ENCODE peak calls at places on chromosomes 1 and 21, in four cellular contexts. U, B, E and Y are unnamed samples.

GRCh38 chr1:47207811-47208373 is 18.1 kb upstream of the PDZK1IP1 start:
- DNase-seq in U (no peak), B (no peak), E (no peak), Y (no peak)

GRCh38 chr21:38134084-38134873 is 122.5 kb upstream of the KCNJ15 start:
- DNase-seq in U (no peak), B (no peak), E (no peak), Y (no peak)

GRCh38 chr1:46613661-46614603 is 2.7 kb downstream of the MOB3C start:
- DNase-seq in U (peak), B (peak), E (no peak), Y (no peak)

GRCh38 chr21:36288651-36289243 is 31.2 kb upstream of the MORC3 start:
- DNase-seq in U (no peak), B (no peak), E (no peak), Y (no peak)

GRCh38 chr21:45366931-45367401 is 38.0 kb upstream of the COL18A1 start:
- DNase-seq in U (no peak), B (no peak), E (peak), Y (peak)

GRCh38 chr1:183477986-183478781 is 5.9 kb downstream of the SMG7 start:
- DNase-seq in U (no peak), B (no peak), E (no peak), Y (no peak)

GRCh38 chr1:203327684-203328457 is 22.6 kb downstream of the BTG2 start:
- DNase-seq in U (no peak), B (no peak), E (peak), Y (peak)

GRCh38 chr1:3403388-3404179 is 50.9 kb upstream of the ARHGEF16 start:
- DNase-seq in U (peak), B (peak), E (no peak), Y (no peak)

GRCh38 chr1:19209439-19209989 is 552 bp downstream of the UBR4 start:
- DNase-seq in U (no peak), B (no peak), E (no peak), Y (peak)

GRCh38 chr1:63782982-63783381 is 9.2 kb downstream of the ROR1 start:
- DNase-seq in U (no peak), B (no peak), E (no peak), Y (no peak)

GRCh38 chr1:61436016-61436415 is 288.9 kb downstream of the TM2D1 start:
- DNase-seq in U (no peak), B (no peak), E (no peak), Y (no peak)

GRCh38 chr21:40215941-40216340 is 348.7 kb downstream of the PCP4 start:
- DNase-seq in U (no peak), B (no peak), E (no peak), Y (no peak)

GRCh38 chr1:172323666-172324065 is 96.8 kb upstream of the C1orf105 start:
- DNase-seq in U (no peak), B (no peak), E (no peak), Y (no peak)

GRCh38 chr1:93114403-93114802 is 35.3 kb downstream of the MTF2 start:
- DNase-seq in U (no peak), B (no peak), E (no peak), Y (no peak)
- TF ChIP-seq TEAD4 in U (no peak), B (no peak), E (no peak), Y (no peak)

DNA sequence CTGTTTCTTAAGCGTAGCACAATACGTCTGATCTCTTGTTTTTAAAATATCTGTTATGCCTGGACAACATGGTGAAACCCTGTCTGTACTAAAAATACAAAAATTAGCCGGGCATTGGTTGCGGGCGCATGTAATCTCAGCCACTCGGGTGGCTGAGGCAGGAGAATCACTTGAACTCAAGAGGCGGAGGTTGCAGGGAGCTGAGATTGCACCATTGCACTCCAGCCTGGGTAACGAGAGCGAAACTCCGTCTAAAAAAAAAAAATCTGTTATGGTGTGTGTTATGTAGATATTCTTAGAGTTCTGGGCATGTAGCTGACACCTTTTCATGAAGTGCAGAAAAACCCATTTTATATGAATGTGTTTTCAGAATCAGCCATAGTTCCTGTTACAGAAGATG is 38.2 kb downstream of the RABGAP1L start:
- DNase-seq in U (no peak), B (no peak), E (no peak), Y (no peak)
- TF ChIP-seq TEAD4 in U (no peak), B (no peak), E (no peak), Y (no peak)

DNA sequence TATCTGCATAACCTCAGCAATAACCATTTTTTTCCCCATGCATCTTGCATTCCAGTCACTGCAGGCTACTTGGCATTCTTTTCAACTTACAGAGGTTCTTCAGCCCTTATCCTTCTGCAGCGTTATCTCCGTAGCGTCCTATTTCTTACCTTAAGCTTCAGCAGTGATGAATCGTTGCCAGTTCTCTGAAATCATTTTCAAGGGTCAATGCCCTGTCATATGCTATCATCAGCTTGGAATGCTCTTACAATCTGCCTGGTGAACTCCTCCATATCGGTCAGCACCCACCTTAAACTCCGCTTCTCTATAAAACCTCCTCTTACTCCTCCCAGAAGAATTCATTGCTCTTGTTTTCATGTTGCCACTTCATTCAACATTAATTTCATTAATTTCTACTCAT is 105.1 kb upstream of the DPH5 start:
- DNase-seq in U (no peak), B (no peak), E (no peak), Y (no peak)
- TF ChIP-seq TEAD4 in U (no peak), B (peak), E (no peak), Y (no peak)

GRCh38 chr1:28111157-28111556 is 22.7 kb upstream of the EYA3 start:
- DNase-seq in U (no peak), B (no peak), E (no peak), Y (no peak)

GRCh38 chr1:28114844-28115243 is 26.4 kb upstream of the EYA3 start:
- DNase-seq in U (no peak), B (no peak), E (no peak), Y (no peak)

GRCh38 chr1:28118640-28119307 is 30.4 kb upstream of the EYA3 start:
- DNase-seq in U (no peak), B (no peak), E (no peak), Y (no peak)

GRCh38 chr1:28112388-28113311 is 24.2 kb upstream of the EYA3 start:
- DNase-seq in U (peak), B (no peak), E (peak), Y (no peak)

GRCh38 chr1:28115267-28115666 is 26.9 kb upstream of the EYA3 start:
- DNase-seq in U (no peak), B (no peak), E (no peak), Y (no peak)
- TF ChIP-seq TEAD4 in U (no peak), B (no peak), E (no peak), Y (no peak)

GRCh38 chr1:17586172-17586963 is 46.9 kb downstream of the ARHGEF10L start:
- DNase-seq in U (peak), B (no peak), E (no peak), Y (no peak)
- TF ChIP-seq TEAD4 in U (no peak), B (no peak), E (no peak), Y (no peak)

GRCh38 chr1:228849011-228849541 is 113.8 kb downstream of the RHOU start:
- DNase-seq in U (no peak), B (peak), E (no peak), Y (no peak)
- TF ChIP-seq TEAD4 in U (no peak), B (no peak), E (no peak), Y (no peak)

DNA sequence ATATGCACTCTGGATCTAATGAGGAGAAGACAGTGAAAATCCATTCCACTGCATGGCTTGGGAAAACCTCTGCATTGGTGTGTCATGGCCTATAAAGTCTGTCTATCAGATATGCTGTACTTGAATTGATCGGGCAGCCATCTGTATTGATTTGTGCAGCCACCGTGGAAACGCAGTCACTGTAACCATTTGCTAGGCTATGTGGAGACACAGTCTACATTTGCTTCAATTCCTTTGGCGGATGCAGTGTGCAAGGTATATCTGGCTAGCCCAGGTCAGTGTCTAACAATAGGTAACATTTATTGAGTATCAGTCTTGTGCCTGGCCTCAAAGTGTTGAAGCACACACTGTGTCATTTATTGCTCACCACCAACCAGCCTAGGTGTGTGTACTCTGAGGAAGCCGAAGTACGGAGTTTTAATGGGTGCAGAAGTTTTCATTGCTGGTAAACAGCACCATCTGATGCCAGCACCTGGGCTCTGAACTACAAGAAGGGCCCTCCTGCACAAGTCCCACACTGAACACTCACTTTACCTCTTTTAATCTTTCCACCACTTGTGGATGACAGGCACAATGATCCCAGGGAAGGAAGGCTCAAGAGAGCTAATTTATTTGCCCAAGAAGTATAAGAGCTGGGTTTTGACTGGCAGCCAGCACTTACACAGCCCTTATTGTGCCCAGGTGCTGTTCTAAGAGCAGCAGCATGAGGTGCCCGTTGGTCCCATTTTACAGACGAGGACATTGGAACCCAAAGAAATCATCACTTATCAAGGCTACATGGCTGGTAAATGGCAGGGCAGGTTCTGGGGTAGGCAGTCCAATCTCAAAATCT is 83.3 kb downstream of the DAB1 start:
- DNase-seq in U (no peak), B (no peak), E (no peak), Y (peak)
- TF ChIP-seq TEAD4 in U (no peak), B (no peak), E (no peak), Y (no peak)

GRCh38 chr21:32425628-32426027 is 13.1 kb downstream of the EVA1C start:
- DNase-seq in U (no peak), B (no peak), E (no peak), Y (no peak)
- TF ChIP-seq TEAD4 in U (no peak), B (no peak), E (no peak), Y (no peak)

GRCh38 chr1:155968670-155969069 is 9.7 kb downstream of the ARHGEF2 start:
- DNase-seq in U (no peak), B (no peak), E (no peak), Y (peak)
- TF ChIP-seq TEAD4 in U (no peak), B (no peak), E (no peak), Y (no peak)

GRCh38 chr1:156167536-156167935 is 14.2 kb downstream of the SEMA4A start:
- DNase-seq in U (no peak), B (no peak), E (no peak), Y (no peak)
- TF ChIP-seq TEAD4 in U (no peak), B (no peak), E (no peak), Y (no peak)